ENCODE peak calls at places on chromosomes 2 and 18, in seven cellular contexts. One of them, this sample, is unnamed.

GRCh38 chr2:232042911-232043564 is 81.5 kb downstream of the DIS3L2 start:
- DNase-seq in EH: peak
- DNase-seq in C1 segment of cervical spinal cord: no peak
- DNase-seq in activated CD4-positive, alpha-beta T cell treated with anti-CD3 and anti-CD28 coated beads, Interleukin-2, amount 50 U/mL, for 1 hour: no peak
- DNase-seq in cardiac fibroblast: peak
- DNase-seq in NCI-H460: no peak
- DNase-seq in KG1: no peak
- DNase-seq in this sample: no peak

GRCh38 chr2:22817197-22817596 is 567.8 kb upstream of the KLHL29 start:
- DNase-seq in KG1: no peak
- DNase-seq in C1 segment of cervical spinal cord: no peak
- DNase-seq in activated CD4-positive, alpha-beta T cell treated with anti-CD3 and anti-CD28 coated beads, Interleukin-2, amount 50 U/mL, for 1 hour: no peak
- DNase-seq in NCI-H460: peak
- DNase-seq in EH: no peak
- DNase-seq in cardiac fibroblast: peak
- DNase-seq in this sample: no peak

GRCh38 chr18:48837676-48838075 is 113.1 kb downstream of the SMAD7 start:
- DNase-seq in EH: no peak
- DNase-seq in KG1: no peak
- DNase-seq in activated CD4-positive, alpha-beta T cell treated with anti-CD3 and anti-CD28 coated beads, Interleukin-2, amount 50 U/mL, for 1 hour: no peak
- DNase-seq in C1 segment of cervical spinal cord: no peak
- DNase-seq in cardiac fibroblast: no peak
- DNase-seq in NCI-H460: no peak
- DNase-seq in this sample: no peak

GRCh38 chr2:54432181-54433020 is 23.7 kb upstream of the SPTBN1 start:
- DNase-seq in KG1: no peak
- DNase-seq in activated CD4-positive, alpha-beta T cell treated with anti-CD3 and anti-CD28 coated beads, Interleukin-2, amount 50 U/mL, for 1 hour: no peak
- DNase-seq in C1 segment of cervical spinal cord: no peak
- DNase-seq in NCI-H460: no peak
- DNase-seq in cardiac fibroblast: no peak
- DNase-seq in EH: no peak
- DNase-seq in this sample: no peak

GRCh38 chr2:227632827-227633226 is 15.5 kb downstream of the SCYGR4 start:
- DNase-seq in KG1: no peak
- DNase-seq in cardiac fibroblast: no peak
- DNase-seq in activated CD4-positive, alpha-beta T cell treated with anti-CD3 and anti-CD28 coated beads, Interleukin-2, amount 50 U/mL, for 1 hour: no peak
- DNase-seq in NCI-H460: no peak
- DNase-seq in EH: no peak
- DNase-seq in C1 segment of cervical spinal cord: no peak
- DNase-seq in this sample: no peak

GRCh38 chr2:46803911-46804670 is 111.5 kb downstream of the MCFD2 start:
- DNase-seq in activated CD4-positive, alpha-beta T cell treated with anti-CD3 and anti-CD28 coated beads, Interleukin-2, amount 50 U/mL, for 1 hour: no peak
- DNase-seq in C1 segment of cervical spinal cord: no peak
- DNase-seq in cardiac fibroblast: peak
- DNase-seq in KG1: no peak
- DNase-seq in EH: peak
- DNase-seq in NCI-H460: no peak
- DNase-seq in this sample: peak

GRCh38 chr2:96546797-96547196 is 10.2 kb downstream of the ARID5A start:
- DNase-seq in EH: no peak
- DNase-seq in KG1: no peak
- DNase-seq in NCI-H460: no peak
- DNase-seq in activated CD4-positive, alpha-beta T cell treated with anti-CD3 and anti-CD28 coated beads, Interleukin-2, amount 50 U/mL, for 1 hour: no peak
- DNase-seq in C1 segment of cervical spinal cord: no peak
- DNase-seq in cardiac fibroblast: no peak
- DNase-seq in this sample: no peak

GRCh38 chr18:58298251-58299134 is 254.5 kb downstream of the NEDD4L start:
- DNase-seq in C1 segment of cervical spinal cord: no peak
- DNase-seq in KG1: no peak
- DNase-seq in activated CD4-positive, alpha-beta T cell treated with anti-CD3 and anti-CD28 coated beads, Interleukin-2, amount 50 U/mL, for 1 hour: no peak
- DNase-seq in cardiac fibroblast: peak
- DNase-seq in NCI-H460: no peak
- DNase-seq in EH: peak
- DNase-seq in this sample: no peak

GRCh38 chr2:70708376-70709199 is 59.4 kb downstream of the ADD2 start:
- DNase-seq in NCI-H460: no peak
- DNase-seq in cardiac fibroblast: no peak
- DNase-seq in KG1: no peak
- DNase-seq in EH: no peak
- DNase-seq in activated CD4-positive, alpha-beta T cell treated with anti-CD3 and anti-CD28 coated beads, Interleukin-2, amount 50 U/mL, for 1 hour: no peak
- DNase-seq in C1 segment of cervical spinal cord: no peak
- DNase-seq in this sample: no peak

GRCh38 chr2:101152195-101153076 is 1.3 kb upstream of the TBC1D8 start:
- DNase-seq in activated CD4-positive, alpha-beta T cell treated with anti-CD3 and anti-CD28 coated beads, Interleukin-2, amount 50 U/mL, for 1 hour: no peak
- DNase-seq in EH: peak
- DNase-seq in KG1: peak
- DNase-seq in NCI-H460: peak
- DNase-seq in C1 segment of cervical spinal cord: peak
- DNase-seq in cardiac fibroblast: peak
- DNase-seq in this sample: peak

GRCh38 chr18:34659579-34660517 is 50.2 kb upstream of the DTNA start:
- DNase-seq in C1 segment of cervical spinal cord: peak
- DNase-seq in EH: peak
- DNase-seq in NCI-H460: peak
- DNase-seq in activated CD4-positive, alpha-beta T cell treated with anti-CD3 and anti-CD28 coated beads, Interleukin-2, amount 50 U/mL, for 1 hour: no peak
- DNase-seq in KG1: no peak
- DNase-seq in cardiac fibroblast: peak
- DNase-seq in this sample: peak

GRCh38 chr2:177830881-177831386 is 241.6 kb downstream of the PDE11A start:
- DNase-seq in EH: no peak
- DNase-seq in activated CD4-positive, alpha-beta T cell treated with anti-CD3 and anti-CD28 coated beads, Interleukin-2, amount 50 U/mL, for 1 hour: no peak
- DNase-seq in C1 segment of cervical spinal cord: no peak
- DNase-seq in KG1: no peak
- DNase-seq in NCI-H460: no peak
- DNase-seq in cardiac fibroblast: no peak
- DNase-seq in this sample: no peak

GRCh38 chr2:111534816-111535803 is 348.9 kb downstream of the ANAPC1 start:
- DNase-seq in EH: peak
- DNase-seq in C1 segment of cervical spinal cord: no peak
- DNase-seq in activated CD4-positive, alpha-beta T cell treated with anti-CD3 and anti-CD28 coated beads, Interleukin-2, amount 50 U/mL, for 1 hour: no peak
- DNase-seq in KG1: no peak
- DNase-seq in cardiac fibroblast: peak
- DNase-seq in NCI-H460: no peak
- DNase-seq in this sample: no peak

GRCh38 chr18:13868501-13869271 is 44.7 kb downstream of the MC5R start:
- DNase-seq in NCI-H460: no peak
- DNase-seq in KG1: no peak
- DNase-seq in cardiac fibroblast: no peak
- DNase-seq in C1 segment of cervical spinal cord: no peak
- DNase-seq in activated CD4-positive, alpha-beta T cell treated with anti-CD3 and anti-CD28 coated beads, Interleukin-2, amount 50 U/mL, for 1 hour: no peak
- DNase-seq in EH: no peak
- DNase-seq in this sample: no peak

GRCh38 chr2:109247340-109247739 is 118.3 kb downstream of the SH3RF3 start:
- DNase-seq in EH: no peak
- DNase-seq in KG1: no peak
- DNase-seq in NCI-H460: no peak
- DNase-seq in activated CD4-positive, alpha-beta T cell treated with anti-CD3 and anti-CD28 coated beads, Interleukin-2, amount 50 U/mL, for 1 hour: no peak
- DNase-seq in C1 segment of cervical spinal cord: no peak
- DNase-seq in cardiac fibroblast: no peak
- DNase-seq in this sample: no peak

GRCh38 chr18:80068571-80069272 is 34.5 kb downstream of the RBFA start:
- DNase-seq in EH: no peak
- DNase-seq in cardiac fibroblast: no peak
- DNase-seq in C1 segment of cervical spinal cord: no peak
- DNase-seq in NCI-H460: no peak
- DNase-seq in activated CD4-positive, alpha-beta T cell treated with anti-CD3 and anti-CD28 coated beads, Interleukin-2, amount 50 U/mL, for 1 hour: no peak
- DNase-seq in KG1: no peak
- DNase-seq in this sample: no peak

GRCh38 chr2:129779783-129780182 is 199.7 kb upstream of the RAB6C start:
- DNase-seq in KG1: no peak
- DNase-seq in cardiac fibroblast: no peak
- DNase-seq in EH: no peak
- DNase-seq in C1 segment of cervical spinal cord: no peak
- DNase-seq in NCI-H460: no peak
- DNase-seq in activated CD4-positive, alpha-beta T cell treated with anti-CD3 and anti-CD28 coated beads, Interleukin-2, amount 50 U/mL, for 1 hour: no peak
- DNase-seq in this sample: no peak

GRCh38 chr2:241950878-241951331 is 81.4 kb downstream of the RTP5 start:
- DNase-seq in NCI-H460: peak
- DNase-seq in EH: peak
- DNase-seq in KG1: peak
- DNase-seq in activated CD4-positive, alpha-beta T cell treated with anti-CD3 and anti-CD28 coated beads, Interleukin-2, amount 50 U/mL, for 1 hour: peak
- DNase-seq in cardiac fibroblast: peak
- DNase-seq in C1 segment of cervical spinal cord: peak
- DNase-seq in this sample: peak

GRCh38 chr18:35625232-35625631 is 43.7 kb downstream of the GALNT1 start:
- DNase-seq in activated CD4-positive, alpha-beta T cell treated with anti-CD3 and anti-CD28 coated beads, Interleukin-2, amount 50 U/mL, for 1 hour: no peak
- DNase-seq in EH: no peak
- DNase-seq in NCI-H460: no peak
- DNase-seq in KG1: no peak
- DNase-seq in C1 segment of cervical spinal cord: no peak
- DNase-seq in cardiac fibroblast: no peak
- DNase-seq in this sample: no peak

GRCh38 chr18:21722687-21723086 is 17.9 kb upstream of the MIB1 start:
- DNase-seq in activated CD4-positive, alpha-beta T cell treated with anti-CD3 and anti-CD28 coated beads, Interleukin-2, amount 50 U/mL, for 1 hour: no peak
- DNase-seq in cardiac fibroblast: no peak
- DNase-seq in NCI-H460: no peak
- DNase-seq in EH: no peak
- DNase-seq in C1 segment of cervical spinal cord: no peak
- DNase-seq in KG1: no peak
- DNase-seq in this sample: no peak

GRCh38 chr2:232875256-232876070 is 5.4 kb downstream of the SNORC start:
- DNase-seq in cardiac fibroblast: no peak
- DNase-seq in C1 segment of cervical spinal cord: peak
- DNase-seq in EH: no peak
- DNase-seq in activated CD4-positive, alpha-beta T cell treated with anti-CD3 and anti-CD28 coated beads, Interleukin-2, amount 50 U/mL, for 1 hour: no peak
- DNase-seq in NCI-H460: no peak
- DNase-seq in KG1: no peak
- DNase-seq in this sample: no peak

GRCh38 chr2:137118140-137118539 is 352.8 kb downstream of the THSD7B start:
- DNase-seq in cardiac fibroblast: peak
- DNase-seq in NCI-H460: no peak
- DNase-seq in EH: peak
- DNase-seq in activated CD4-positive, alpha-beta T cell treated with anti-CD3 and anti-CD28 coated beads, Interleukin-2, amount 50 U/mL, for 1 hour: no peak
- DNase-seq in KG1: no peak
- DNase-seq in C1 segment of cervical spinal cord: no peak
- DNase-seq in this sample: no peak